ENCODE peak calls at places on chromosomes 5 and 9, in four cellular contexts. E is HepG2, R is K562, N is GM12878. O is an unnamed sample.
A peak's percentile ranks its signal among the peaks of the same experiment; 100 is the strongest.

GRCh38 chr5:181167814-181168488 is 20.6 kb downstream of the OR2V2 start:
- DNase-seq in E (no peak), R (peak; percentile 82), N (no peak), O (peak; percentile 90)

GRCh38 chr9:130459941-130460340 is 15.2 kb downstream of the ASS1 start:
- DNase-seq in E (no peak), R (no peak), N (no peak), O (no peak)

GRCh38 chr5:164809831-164810230 is 1304.4 kb downstream of the MAT2B start:
- DNase-seq in E (no peak), R (no peak), N (no peak), O (no peak)

GRCh38 chr5:64505769-64506566 is at the start of gene RGS7BP:
- DNase-seq in E (no peak), R (no peak), N (no peak), O (peak; percentile 75)

GRCh38 chr9:129626944-129627297 is 958 bp downstream of the NTMT1 start:
- DNase-seq in E (no peak), R (no peak), N (no peak), O (no peak)

GRCh38 chr5:137636076-137636475 is 99.8 kb downstream of the KLHL3 start:
- DNase-seq in E (no peak), R (no peak), N (no peak), O (no peak)

GRCh38 chr5:83011990-83012389 is 65.2 kb downstream of the TMEM167A start:
- DNase-seq in E (no peak), R (no peak), N (peak; percentile 69), O (no peak)

GRCh38 chr5:83554686-83555085 is 83.1 kb downstream of the VCAN start:
- DNase-seq in E (no peak), R (no peak), N (no peak), O (no peak)

GRCh38 chr9:124475158-124475867 is 25.1 kb downstream of the ADGRD2 start:
- DNase-seq in E (no peak), R (no peak), N (no peak), O (peak; percentile 62)
- TF ChIP-seq CTCF in E (peak; percentile 75), R (peak; percentile 26), N (no peak), O (no peak)

GRCh38 chr5:178786859-178787499 is 56.5 kb upstream of the ZNF354A start:
- DNase-seq in E (peak; percentile 28), R (peak; percentile 19), N (no peak), O (no peak)
- TF ChIP-seq CREB1 in E (no peak), R (no peak), N (no peak), O (no peak)

GRCh38 chr5:36066540-36067210 is at the start of gene UGT3A2:
- DNase-seq in E (no peak), R (no peak), N (no peak), O (peak; percentile 77)
- TF ChIP-seq ESRRA in E (no peak), R (no peak), N (no peak), O (peak; percentile 55)

GRCh38 chr5:179868541-179868940 is 9.9 kb upstream of the MRNIP start:
- DNase-seq in E (no peak), R (no peak), N (no peak), O (no peak)

GRCh38 chr5:179870403-179870903 is 11.8 kb upstream of the MRNIP start:
- DNase-seq in E (peak; percentile 29), R (peak; percentile 85), N (no peak), O (no peak)

GRCh38 chr5:179870952-179871351 is 12.3 kb upstream of the MRNIP start:
- DNase-seq in E (no peak), R (no peak), N (no peak), O (no peak)

GRCh38 chr5:179869101-179869500 is 10.5 kb upstream of the MRNIP start:
- DNase-seq in E (no peak), R (no peak), N (no peak), O (no peak)

GRCh38 chr5:179869641-179870402 is 11.2 kb upstream of the MRNIP start:
- DNase-seq in E (no peak), R (no peak), N (no peak), O (no peak)
- TF ChIP-seq CTCF in E (no peak), R (no peak), N (no peak), O (no peak)

GRCh38 chr9:133953976-133954709 is 38.0 kb downstream of the VAV2 start:
- DNase-seq in E (no peak), R (no peak), N (peak; percentile 61), O (no peak)
- TF ChIP-seq CREB1 in E (no peak), R (no peak), N (no peak), O (no peak)

DNA sequence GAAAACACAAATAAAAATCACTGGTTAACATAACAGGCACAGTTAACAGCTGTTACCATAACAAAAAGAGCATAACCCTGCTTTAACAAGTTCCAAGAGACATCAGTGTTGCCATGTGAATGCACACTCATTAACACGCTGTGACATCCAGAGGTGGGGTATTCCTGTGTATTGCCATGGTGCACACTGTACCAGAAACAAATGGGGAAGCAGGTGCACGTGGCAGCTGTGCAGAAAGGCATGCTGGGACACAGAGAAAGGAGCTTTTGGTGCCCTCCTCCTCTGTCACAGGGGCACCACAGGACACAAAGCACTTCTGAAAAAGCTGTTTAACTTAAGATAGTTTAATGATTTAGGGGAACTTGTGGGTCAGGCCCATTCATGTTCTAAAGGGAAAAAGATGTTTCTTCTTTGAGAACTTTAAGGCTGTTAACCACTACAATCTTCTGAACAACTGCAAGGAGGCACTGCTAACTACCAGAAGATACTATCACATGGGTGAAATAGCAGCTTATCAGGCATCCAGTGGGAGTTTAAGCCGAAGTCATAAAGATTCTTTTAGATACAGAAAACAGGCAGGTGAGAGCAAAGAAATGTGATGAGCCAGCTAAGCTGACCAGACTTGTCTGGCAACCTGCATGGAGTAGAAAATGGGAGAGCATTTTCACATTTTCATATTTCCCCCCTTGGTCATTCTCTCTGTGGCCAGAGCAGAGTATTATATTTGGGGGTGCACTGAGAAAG is 56.4 kb upstream of the GOLPH3 start:
- DNase-seq in E (no peak), R (no peak), N (no peak), O (no peak)
- TF ChIP-seq ESRRA in E (no peak), R (no peak), N (no peak), O (no peak)

O was measured in WTC11.